ENCODE peak calls at places on chromosomes 7 and 10, in nine cellular contexts. R is cardiac fibroblast, C is mammary epithelial cell, N is gastrocnemius medialis, A is prostate gland, H is astrocyte of the cerebellum, G is stomach, T is skeletal muscle cell, D is NB4. M is an unnamed sample.

GRCh38 chr10:12279281-12279680 is 70.1 kb upstream of the CAMK1D start:
- DNase-seq in T (peak), C (no peak), N (no peak), H (no peak), R (no peak), G (no peak), A (no peak), D (no peak), M (no peak)

GRCh38 chr10:45286980-45287379 is 28.4 kb downstream of the OR13A1 start:
- DNase-seq in C (no peak), H (no peak), A (no peak), D (no peak), G (no peak), R (no peak), T (no peak), N (no peak), M (no peak)

GRCh38 chr10:6755891-6756460 is 175.9 kb upstream of the PRKCQ start:
- DNase-seq in D (peak), A (no peak), C (peak), G (no peak), H (no peak), R (peak), N (no peak), T (peak), M (no peak)

GRCh38 chr10:96831867-96832720 is at the start of gene LCOR:
- DNase-seq in T (peak), A (peak), G (peak), D (peak), H (peak), R (peak), N (peak), C (peak), M (peak)

GRCh38 chr7:6181136-6181535 is 91.3 kb downstream of the CYTH3 start:
- DNase-seq in D (peak), G (no peak), T (no peak), H (no peak), C (no peak), A (no peak), R (no peak), N (no peak), M (peak)

GRCh38 chr10:15211464-15211979 is 43.0 kb upstream of the NMT2 start:
- DNase-seq in H (peak), D (no peak), A (no peak), R (peak), T (no peak), G (no peak), C (peak), N (no peak), M (no peak)

GRCh38 chr7:67683628-67684027 is 687.0 kb downstream of the TYW1 start:
- DNase-seq in D (no peak), N (no peak), H (no peak), R (no peak), A (no peak), T (no peak), C (no peak), G (no peak), M (no peak)

GRCh38 chr7:71637578-71637977 is 505.6 kb downstream of the GALNT17 start:
- DNase-seq in H (no peak), G (no peak), D (no peak), R (peak), C (no peak), N (no peak), A (no peak), T (peak), M (no peak)

GRCh38 chr7:51602321-51602720 is 285.7 kb upstream of the COBL start:
- DNase-seq in G (no peak), C (no peak), A (no peak), D (no peak), R (no peak), N (no peak), T (no peak), H (no peak), M (no peak)

GRCh38 chr10:93006435-93007039 is 54.1 kb upstream of the CYP26C1 start:
- DNase-seq in C (peak), R (peak), D (peak), T (peak), G (no peak), H (peak), N (no peak), A (peak), M (no peak)

GRCh38 chr7:3721422-3721821 is 420.4 kb downstream of the SDK1 start:
- DNase-seq in N (no peak), C (no peak), T (no peak), G (no peak), A (no peak), H (no peak), D (no peak), R (no peak), M (no peak)

GRCh38 chr7:91287685-91288084 is 23.5 kb downstream of the FZD1 start:
- DNase-seq in D (no peak), G (no peak), T (no peak), N (no peak), A (peak), R (no peak), C (no peak), H (no peak), M (peak)

GRCh38 chr7:121397832-121398231 is 1.7 kb upstream of the FAM3C start:
- DNase-seq in N (no peak), D (no peak), A (no peak), T (no peak), G (no peak), R (no peak), H (no peak), C (no peak), M (no peak)

GRCh38 chr7:104855826-104856225 is 158.2 kb upstream of the KMT2E start:
- DNase-seq in N (no peak), R (no peak), D (no peak), A (no peak), C (peak), T (no peak), G (no peak), H (no peak), M (no peak)

GRCh38 chr10:8731415-8732110 is 677.1 kb downstream of the GATA3 start:
- DNase-seq in C (no peak), N (no peak), G (no peak), A (no peak), D (no peak), R (no peak), H (no peak), T (no peak), M (no peak)

GRCh38 chr7:94431620-94432295 is 37.1 kb downstream of the COL1A2 start:
- DNase-seq in C (no peak), N (no peak), D (no peak), R (peak), G (no peak), T (no peak), A (no peak), H (no peak), M (no peak)

GRCh38 chr7:45129181-45129800 is 17.8 kb upstream of the TBRG4 start:
- DNase-seq in C (no peak), D (no peak), R (peak), H (no peak), T (no peak), A (no peak), G (no peak), N (no peak), M (no peak)

GRCh38 chr7:15783971-15784693 is 97.6 kb upstream of the MEOX2 start:
- DNase-seq in A (no peak), T (no peak), R (no peak), D (no peak), C (no peak), G (no peak), H (no peak), N (no peak), M (no peak)

GRCh38 chr10:100185364-100186252 is at the start of gene ERLIN1:
- DNase-seq in C (peak), T (peak), N (peak), R (peak), H (peak), G (peak), A (peak), D (peak), M (peak)

GRCh38 chr10:117736655-117737054 is 194.1 kb downstream of the EMX2 start:
- DNase-seq in R (no peak), A (no peak), C (no peak), H (no peak), N (peak), T (no peak), G (no peak), D (no peak), M (no peak)

GRCh38 chr10:13001041-13001886 is at the start of gene CCDC3:
- DNase-seq in R (no peak), H (no peak), N (no peak), T (no peak), D (peak), G (no peak), C (no peak), A (peak), M (peak)

GRCh38 chr7:50159154-50159553 is 66.1 kb upstream of the ZPBP start:
- DNase-seq in G (no peak), H (no peak), A (no peak), R (no peak), T (no peak), D (no peak), C (no peak), N (no peak), M (no peak)

GRCh38 chr10:93095225-93095624 is 21.5 kb downstream of the CYP26A1 start:
- DNase-seq in G (no peak), H (no peak), D (no peak), R (no peak), A (no peak), N (no peak), T (no peak), C (no peak), M (no peak)

GRCh38 chr10:77819210-77820140 is 107.1 kb downstream of the DLG5 start:
- DNase-seq in N (no peak), G (no peak), D (no peak), H (no peak), T (no peak), C (peak), R (no peak), A (no peak), M (no peak)

GRCh38 chr7:11513460-11513859 is 318.5 kb downstream of the THSD7A start:
- DNase-seq in C (no peak), R (peak), A (no peak), H (no peak), N (no peak), D (no peak), G (no peak), T (no peak), M (no peak)

GRCh38 chr10:16777473-16778370 is 39.5 kb downstream of the RSU1 start:
- DNase-seq in H (peak), N (no peak), R (peak), C (peak), A (no peak), D (peak), G (no peak), T (peak), M (no peak)
- H3K4me3 ChIP-seq in H (no peak), N (no peak), R (no peak), C (no peak), A (no peak), D (no peak), G (no peak), T (no peak), M (no peak)

GRCh38 chr10:104339469-104340098 is 1.3 kb upstream of the ITPRIP start:
- DNase-seq in R (peak), A (peak), N (peak), H (no peak), T (no peak), G (peak), C (peak), D (peak), M (no peak)
- H3K4me3 ChIP-seq in R (peak), A (peak), N (peak), H (peak), T (peak), G (peak), C (peak), D (peak), M (peak)

GRCh38 chr10:101214446-101215396 is 14.5 kb downstream of the LBX1 start:
- DNase-seq in C (peak), D (peak), H (peak), R (peak), T (no peak), G (peak), A (peak), N (peak), M (no peak)
- H3K4me3 ChIP-seq in C (no peak), D (no peak), H (no peak), R (no peak), T (no peak), G (no peak), A (no peak), N (peak), M (peak)

DNA sequence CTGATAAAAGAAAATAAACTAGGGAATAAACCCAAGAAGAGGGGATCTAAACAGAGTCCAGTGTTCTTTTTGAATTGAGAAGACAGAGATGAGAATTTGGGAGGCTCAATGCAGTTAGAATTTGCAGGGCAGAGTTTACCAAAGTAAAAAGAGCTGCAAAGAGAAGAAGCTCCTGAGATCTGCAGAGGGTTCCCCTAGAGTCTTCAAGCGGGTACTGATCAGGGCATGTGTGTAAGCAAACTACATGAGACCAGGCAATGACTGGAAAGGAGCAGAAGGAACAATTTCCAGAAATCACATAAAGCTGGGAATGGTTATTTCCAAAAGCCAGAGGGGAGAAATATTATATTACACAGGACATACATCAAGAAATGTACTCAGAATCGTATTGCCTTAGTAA is 58.1 kb upstream of the TES start:
- DNase-seq in C (no peak), R (no peak), G (no peak), T (no peak), A (no peak), H (no peak), N (no peak), D (no peak), M (no peak)
- H3K4me3 ChIP-seq in C (no peak), R (no peak), G (no peak), T (no peak), A (no peak), H (no peak), N (no peak), D (no peak), M (no peak)

GRCh38 chr7:37446371-37446770 is 2.3 kb downstream of the ELMO1 start:
- DNase-seq in D (peak), N (no peak), A (no peak), G (no peak), H (no peak), T (no peak), C (no peak), R (no peak), M (no peak)
- H3K4me3 ChIP-seq in D (no peak), N (no peak), A (no peak), G (no peak), H (no peak), T (no peak), C (no peak), R (no peak), M (no peak)

GRCh38 chr7:77910124-77910523 is 111.6 kb downstream of the PHTF2 start:
- DNase-seq in R (no peak), T (no peak), D (no peak), A (peak), N (no peak), G (no peak), C (no peak), H (no peak), M (no peak)

GRCh38 chr7:77908664-77909063 is 110.1 kb downstream of the PHTF2 start:
- DNase-seq in T (no peak), G (no peak), C (no peak), N (no peak), A (no peak), D (no peak), H (no peak), R (no peak), M (no peak)

GRCh38 chr7:77904252-77904651 is 105.7 kb downstream of the PHTF2 start:
- DNase-seq in N (no peak), H (no peak), D (no peak), C (no peak), R (no peak), T (no peak), G (no peak), A (no peak), M (no peak)

GRCh38 chr7:77903597-77903996 is 105.0 kb downstream of the PHTF2 start:
- DNase-seq in C (no peak), A (no peak), G (no peak), T (no peak), H (no peak), R (peak), D (peak), N (peak), M (no peak)

GRCh38 chr7:77907281-77907680 is 108.7 kb downstream of the PHTF2 start:
- DNase-seq in N (no peak), T (no peak), G (no peak), R (no peak), H (no peak), C (no peak), D (no peak), A (no peak), M (no peak)
- H3K4me3 ChIP-seq in N (no peak), T (no peak), G (no peak), R (no peak), H (no peak), C (no peak), D (no peak), A (no peak), M (no peak)

GRCh38 chr10:63094405-63094804 is 38.7 kb upstream of the NRBF2 start:
- DNase-seq in H (no peak), N (no peak), A (no peak), R (no peak), T (no peak), G (no peak), C (peak), D (no peak), M (no peak)

GRCh38 chr10:63093227-63093626 is 39.9 kb upstream of the NRBF2 start:
- DNase-seq in C (peak), A (no peak), G (no peak), N (no peak), D (no peak), H (no peak), R (peak), T (no peak), M (no peak)
- H3K4me3 ChIP-seq in C (no peak), A (no peak), G (no peak), N (no peak), D (no peak), H (no peak), R (no peak), T (no peak), M (no peak)

DNA sequence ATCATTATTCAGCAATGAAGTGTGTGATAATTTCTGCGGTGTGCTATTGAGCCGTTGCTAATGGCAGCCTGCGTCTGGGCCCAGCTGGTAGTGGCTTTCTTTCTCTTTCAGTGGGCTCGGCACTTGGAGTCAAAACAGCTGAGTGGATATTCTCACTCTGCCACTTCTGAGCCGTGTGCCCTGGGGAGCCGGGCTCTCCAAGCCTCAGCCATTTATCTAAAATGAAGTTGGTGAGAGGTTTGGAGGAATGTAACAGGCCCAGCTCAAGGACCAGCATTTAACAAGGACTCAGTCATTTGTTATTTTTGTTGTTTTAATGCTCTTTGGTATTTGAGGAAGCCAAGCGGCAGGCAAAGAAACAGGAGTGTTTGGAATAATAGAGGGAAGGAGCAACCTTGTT is 87.5 kb upstream of the IFRD1 start:
- DNase-seq in A (no peak), R (no peak), T (no peak), C (no peak), D (no peak), N (no peak), H (peak), G (no peak), M (no peak)
- H3K4me3 ChIP-seq in A (no peak), R (no peak), T (no peak), C (no peak), D (no peak), N (no peak), H (no peak), G (no peak), M (no peak)

DNA sequence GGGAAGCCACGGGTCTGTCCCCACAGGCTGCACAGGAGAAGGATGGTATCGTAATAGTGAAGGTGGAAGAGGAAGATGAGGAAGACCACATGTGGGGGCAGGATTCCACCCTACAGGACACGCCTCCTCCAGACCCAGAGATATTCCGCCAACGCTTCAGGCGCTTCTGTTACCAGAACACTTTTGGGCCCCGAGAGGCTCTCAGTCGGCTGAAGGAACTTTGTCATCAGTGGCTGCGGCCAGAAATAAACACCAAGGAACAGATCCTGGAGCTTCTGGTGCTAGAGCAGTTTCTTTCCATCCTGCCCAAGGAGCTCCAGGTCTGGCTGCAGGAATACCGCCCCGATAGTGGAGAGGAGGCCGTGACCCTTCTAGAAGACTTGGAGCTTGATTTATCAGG is 8.1 kb downstream of the ZKSCAN1 start:
- DNase-seq in G (no peak), D (no peak), R (no peak), T (no peak), H (no peak), A (peak), N (no peak), C (no peak), M (no peak)
- H3K4me3 ChIP-seq in G (no peak), D (no peak), R (no peak), T (no peak), H (no peak), A (no peak), N (no peak), C (no peak), M (no peak)

M was measured in ascending aorta.